ENCODE peak calls at places on chromosomes 2 and 18, in nine cellular contexts. One of them, this sample, is unnamed.

GRCh38 chr2:236665572-236666118 is 96.0 kb downstream of the ACKR3 start:
- DNase-seq in sigmoid colon: no peak
- DNase-seq in A549: peak
- DNase-seq in esophagus muscularis mucosa: peak
- DNase-seq in tibial nerve: no peak
- DNase-seq in K562: no peak
- DNase-seq in ovary: no peak
- DNase-seq in transverse colon: no peak
- DNase-seq in GM12878: no peak
- DNase-seq in this sample: no peak

GRCh38 chr18:35408843-35409261 is 31.7 kb upstream of the ZNF396 start:
- DNase-seq in sigmoid colon: no peak
- DNase-seq in A549: no peak
- DNase-seq in esophagus muscularis mucosa: no peak
- DNase-seq in tibial nerve: no peak
- DNase-seq in K562: no peak
- DNase-seq in ovary: no peak
- DNase-seq in transverse colon: peak
- DNase-seq in GM12878: no peak
- DNase-seq in this sample: peak

GRCh38 chr18:48723016-48723415 is 184.2 kb downstream of the CTIF start:
- DNase-seq in sigmoid colon: no peak
- DNase-seq in A549: no peak
- DNase-seq in esophagus muscularis mucosa: no peak
- DNase-seq in tibial nerve: no peak
- DNase-seq in K562: no peak
- DNase-seq in ovary: no peak
- DNase-seq in transverse colon: no peak
- DNase-seq in GM12878: no peak
- DNase-seq in this sample: no peak

GRCh38 chr2:101232770-101233169 is 19.9 kb upstream of the CNOT11 start:
- DNase-seq in sigmoid colon: no peak
- DNase-seq in A549: no peak
- DNase-seq in esophagus muscularis mucosa: no peak
- DNase-seq in tibial nerve: no peak
- DNase-seq in K562: peak
- DNase-seq in ovary: no peak
- DNase-seq in transverse colon: no peak
- DNase-seq in GM12878: no peak
- DNase-seq in this sample: no peak

GRCh38 chr2:72144746-72145657 is 2.7 kb downstream of the CYP26B1 start:
- DNase-seq in sigmoid colon: peak
- DNase-seq in A549: peak
- DNase-seq in esophagus muscularis mucosa: peak
- DNase-seq in tibial nerve: peak
- DNase-seq in K562: no peak
- DNase-seq in ovary: no peak
- DNase-seq in transverse colon: no peak
- DNase-seq in GM12878: no peak
- DNase-seq in this sample: peak

GRCh38 chr2:118855451-118856279 is 8.2 kb upstream of the EN1 start:
- DNase-seq in sigmoid colon: peak
- DNase-seq in A549: peak
- DNase-seq in esophagus muscularis mucosa: no peak
- DNase-seq in tibial nerve: peak
- DNase-seq in K562: peak
- DNase-seq in ovary: peak
- DNase-seq in transverse colon: peak
- DNase-seq in GM12878: no peak
- DNase-seq in this sample: peak

GRCh38 chr2:205681836-205682238 is 464 bp upstream of the NRP2 start:
- DNase-seq in sigmoid colon: peak
- DNase-seq in A549: no peak
- DNase-seq in esophagus muscularis mucosa: peak
- DNase-seq in tibial nerve: no peak
- DNase-seq in K562: no peak
- DNase-seq in ovary: peak
- DNase-seq in transverse colon: no peak
- DNase-seq in GM12878: no peak
- DNase-seq in this sample: no peak

GRCh38 chr2:239322414-239323086 is 78.3 kb downstream of the HDAC4 start:
- DNase-seq in sigmoid colon: no peak
- DNase-seq in A549: no peak
- DNase-seq in esophagus muscularis mucosa: no peak
- DNase-seq in tibial nerve: no peak
- DNase-seq in K562: peak
- DNase-seq in ovary: peak
- DNase-seq in transverse colon: peak
- DNase-seq in GM12878: no peak
- DNase-seq in this sample: no peak

GRCh38 chr18:7191736-7192135 is 39.2 kb upstream of the LRRC30 start:
- DNase-seq in sigmoid colon: no peak
- DNase-seq in A549: no peak
- DNase-seq in esophagus muscularis mucosa: no peak
- DNase-seq in tibial nerve: no peak
- DNase-seq in K562: no peak
- DNase-seq in ovary: no peak
- DNase-seq in transverse colon: no peak
- DNase-seq in GM12878: no peak
- DNase-seq in this sample: no peak

GRCh38 chr2:121564905-121565304 is 34.2 kb downstream of the RNU4ATAC start:
- DNase-seq in sigmoid colon: no peak
- DNase-seq in A549: no peak
- DNase-seq in esophagus muscularis mucosa: no peak
- DNase-seq in tibial nerve: no peak
- DNase-seq in K562: no peak
- DNase-seq in ovary: no peak
- DNase-seq in transverse colon: no peak
- DNase-seq in GM12878: no peak
- DNase-seq in this sample: no peak

GRCh38 chr2:176704282-176704773 is 435.1 kb downstream of the MTX2 start:
- DNase-seq in sigmoid colon: no peak
- DNase-seq in A549: no peak
- DNase-seq in esophagus muscularis mucosa: no peak
- DNase-seq in tibial nerve: no peak
- DNase-seq in K562: no peak
- DNase-seq in ovary: no peak
- DNase-seq in transverse colon: no peak
- DNase-seq in GM12878: no peak
- DNase-seq in this sample: no peak

GRCh38 chr18:48798334-48799197 is 152.2 kb downstream of the SMAD7 start:
- DNase-seq in sigmoid colon: peak
- DNase-seq in A549: no peak
- DNase-seq in esophagus muscularis mucosa: no peak
- DNase-seq in tibial nerve: no peak
- DNase-seq in K562: no peak
- DNase-seq in ovary: no peak
- DNase-seq in transverse colon: peak
- DNase-seq in GM12878: no peak
- DNase-seq in this sample: peak

GRCh38 chr2:151544449-151544848 is 134.7 kb downstream of the RIF1 start:
- DNase-seq in sigmoid colon: no peak
- DNase-seq in A549: no peak
- DNase-seq in esophagus muscularis mucosa: peak
- DNase-seq in tibial nerve: no peak
- DNase-seq in K562: no peak
- DNase-seq in ovary: no peak
- DNase-seq in transverse colon: no peak
- DNase-seq in GM12878: no peak
- DNase-seq in this sample: no peak

GRCh38 chr18:34595673-34596072 is 114.4 kb upstream of the DTNA start:
- DNase-seq in sigmoid colon: no peak
- DNase-seq in A549: no peak
- DNase-seq in esophagus muscularis mucosa: no peak
- DNase-seq in tibial nerve: no peak
- DNase-seq in K562: no peak
- DNase-seq in ovary: no peak
- DNase-seq in transverse colon: no peak
- DNase-seq in GM12878: no peak
- DNase-seq in this sample: no peak

GRCh38 chr2:189505412-189505953 is 64.2 kb downstream of the WDR75 start:
- DNase-seq in sigmoid colon: no peak
- DNase-seq in A549: no peak
- DNase-seq in esophagus muscularis mucosa: no peak
- DNase-seq in tibial nerve: no peak
- DNase-seq in K562: peak
- DNase-seq in ovary: no peak
- DNase-seq in transverse colon: no peak
- DNase-seq in GM12878: no peak
- DNase-seq in this sample: no peak
- TF ChIP-seq CTCF in sigmoid colon: no peak
- TF ChIP-seq CTCF in A549: no peak
- TF ChIP-seq CTCF in esophagus muscularis mucosa: no peak
- TF ChIP-seq CTCF in tibial nerve: no peak
- TF ChIP-seq CTCF in K562: peak
- TF ChIP-seq CTCF in ovary: no peak
- TF ChIP-seq CTCF in transverse colon: no peak
- TF ChIP-seq CTCF in GM12878: no peak
- TF ChIP-seq CTCF in this sample: no peak

GRCh38 chr2:60483400-60483799 is 70.1 kb downstream of the BCL11A start:
- DNase-seq in sigmoid colon: no peak
- DNase-seq in A549: no peak
- DNase-seq in esophagus muscularis mucosa: no peak
- DNase-seq in tibial nerve: no peak
- DNase-seq in K562: no peak
- DNase-seq in ovary: no peak
- DNase-seq in transverse colon: no peak
- DNase-seq in GM12878: no peak
- DNase-seq in this sample: no peak
- TF ChIP-seq EP300 in sigmoid colon: no peak
- TF ChIP-seq EP300 in A549: no peak
- TF ChIP-seq EP300 in esophagus muscularis mucosa: no peak
- TF ChIP-seq EP300 in tibial nerve: no peak
- TF ChIP-seq EP300 in K562: no peak
- TF ChIP-seq EP300 in ovary: no peak
- TF ChIP-seq EP300 in transverse colon: no peak
- TF ChIP-seq EP300 in GM12878: no peak
- TF ChIP-seq EP300 in this sample: no peak

GRCh38 chr2:48306409-48307284 is 223.3 kb upstream of the STON1 start:
- DNase-seq in sigmoid colon: no peak
- DNase-seq in A549: no peak
- DNase-seq in esophagus muscularis mucosa: no peak
- DNase-seq in tibial nerve: peak
- DNase-seq in K562: no peak
- DNase-seq in ovary: no peak
- DNase-seq in transverse colon: no peak
- DNase-seq in GM12878: no peak
- DNase-seq in this sample: no peak
- TF ChIP-seq POLR2A in sigmoid colon: no peak
- TF ChIP-seq POLR2A in A549: no peak
- TF ChIP-seq POLR2A in esophagus muscularis mucosa: no peak
- TF ChIP-seq POLR2A in tibial nerve: no peak
- TF ChIP-seq POLR2A in K562: no peak
- TF ChIP-seq POLR2A in ovary: no peak
- TF ChIP-seq POLR2A in transverse colon: no peak
- TF ChIP-seq POLR2A in GM12878: no peak
- TF ChIP-seq POLR2A in this sample: no peak

GRCh38 chr2:99180755-99181647 is at the start of the genes MITD1 and MRPL30:
- DNase-seq in sigmoid colon: peak
- DNase-seq in A549: peak
- DNase-seq in esophagus muscularis mucosa: peak
- DNase-seq in tibial nerve: peak
- DNase-seq in K562: peak
- DNase-seq in ovary: peak
- DNase-seq in transverse colon: peak
- DNase-seq in GM12878: peak
- DNase-seq in this sample: peak
- TF ChIP-seq CTCF in sigmoid colon: no peak
- TF ChIP-seq CTCF in A549: no peak
- TF ChIP-seq CTCF in esophagus muscularis mucosa: no peak
- TF ChIP-seq CTCF in tibial nerve: peak
- TF ChIP-seq CTCF in K562: no peak
- TF ChIP-seq CTCF in ovary: no peak
- TF ChIP-seq CTCF in transverse colon: no peak
- TF ChIP-seq CTCF in GM12878: no peak
- TF ChIP-seq CTCF in this sample: no peak